ENCODE peak calls at places on chromosome 15, in five cellular contexts. T, A, L, F and H are unnamed samples.

GRCh38 chr15:84982301-84982920 is 755 bp downstream of the PDE8A start:
- DNase-seq in T (no peak), A (no peak), L (peak), F (no peak), H (peak)

GRCh38 chr15:60660290-60661051 is 181.5 kb upstream of the ICE2 start:
- DNase-seq in T (peak), A (peak), L (no peak), F (peak), H (no peak)

GRCh38 chr15:92383528-92384326 is 10.0 kb upstream of the ST8SIA2 start:
- DNase-seq in T (no peak), A (no peak), L (no peak), F (no peak), H (no peak)

GRCh38 chr15:78093242-78094020 is 1.1 kb downstream of the SH2D7 start:
- DNase-seq in T (peak), A (no peak), L (peak), F (no peak), H (no peak)

GRCh38 chr15:61184431-61184830 is 44.7 kb downstream of the RORA start:
- DNase-seq in T (no peak), A (no peak), L (no peak), F (no peak), H (no peak)

GRCh38 chr15:36177590-36178281 is 401.7 kb upstream of the CDIN1 start:
- DNase-seq in T (peak), A (no peak), L (no peak), F (no peak), H (no peak)

GRCh38 chr15:31160740-31161495 is 59.4 kb upstream of the TRPM1 start:
- DNase-seq in T (no peak), A (no peak), L (no peak), F (no peak), H (no peak)

GRCh38 chr15:82851331-82851850 is 42.0 kb downstream of the WHAMM start:
- DNase-seq in T (no peak), A (no peak), L (no peak), F (no peak), H (no peak)

GRCh38 chr15:90570643-90571042 is 40.9 kb downstream of the CRTC3 start:
- DNase-seq in T (no peak), A (no peak), L (no peak), F (no peak), H (no peak)

GRCh38 chr15:62934236-62934971 is 108.1 kb upstream of the TPM1 start:
- DNase-seq in T (no peak), A (peak), L (peak), F (no peak), H (no peak)

GRCh38 chr15:98286831-98287230 is 326.3 kb downstream of the ARRDC4 start:
- DNase-seq in T (no peak), A (no peak), L (no peak), F (no peak), H (no peak)

GRCh38 chr15:73631915-73632669 is 1.1 kb downstream of the NPTN start:
- DNase-seq in T (peak), A (peak), L (peak), F (no peak), H (no peak)

GRCh38 chr15:43439268-43439667 is 53.7 kb downstream of the TP53BP1 start:
- DNase-seq in T (no peak), A (no peak), L (no peak), F (no peak), H (no peak)

GRCh38 chr15:74365619-74366445 is 1.6 kb downstream of the CYP11A1 start:
- DNase-seq in T (no peak), A (no peak), L (peak), F (no peak), H (peak)

GRCh38 chr15:51888593-51889195 is 59.2 kb downstream of the TMOD3 start:
- DNase-seq in T (no peak), A (peak), L (no peak), F (no peak), H (no peak)

GRCh38 chr15:62644874-62645755 is 397.4 kb upstream of the TPM1 start:
- DNase-seq in T (no peak), A (no peak), L (no peak), F (no peak), H (no peak)

GRCh38 chr15:85172846-85173490 is 191.3 kb downstream of the PDE8A start:
- DNase-seq in T (no peak), A (no peak), L (no peak), F (no peak), H (no peak)